ENCODE peak calls at places on chromosomes 13 and 19, in seven cellular contexts. Q is fibroblast of lung; E is right lobe of liver; V is hepatocyte; S is CD8-positive, alpha-beta T cell; U is left ventricle myocardium inferior; I is transverse colon. L is an unnamed sample. For H3K27me3, the result is how much of the 10 kb centered on the place peaks cover.

GRCh38 chr19:512548-513365 is 5.5 kb downstream of the TPGS1 start:
- DNase-seq in Q (no peak), E (no peak), V (no peak), S (no peak), U (no peak), I (no peak), L (no peak)

GRCh38 chr19:5090780-5091575 is 122.1 kb downstream of the KDM4B start:
- DNase-seq in Q (peak), E (no peak), V (peak), S (no peak), U (peak), I (no peak), L (no peak)

GRCh38 chr13:99403458-99403971 is 96.3 kb upstream of the GPR183 start:
- DNase-seq in Q (no peak), E (no peak), V (no peak), S (peak), U (no peak), I (peak), L (no peak)

GRCh38 chr13:99577934-99578917 is 77.0 kb downstream of the TM9SF2 start:
- DNase-seq in Q (peak), E (peak), V (no peak), S (no peak), U (no peak), I (no peak), L (no peak)

GRCh38 chr13:23447927-23448326 is 14.4 kb upstream of the SACS start:
- DNase-seq in Q (peak), E (no peak), V (no peak), S (no peak), U (no peak), I (no peak), L (no peak)

GRCh38 chr13:52127783-52128702 is 830 bp downstream of the NEK5 start:
- DNase-seq in Q (peak), E (peak), V (peak), S (peak), U (peak), I (peak), L (peak)

GRCh38 chr19:29510701-29511265 is 15.0 kb upstream of the VSTM2B start:
- DNase-seq in Q (no peak), E (no peak), V (no peak), S (no peak), U (no peak), I (no peak), L (no peak)

GRCh38 chr13:105273665-105274222 is 1261.7 kb downstream of the EFNB2 start:
- DNase-seq in Q (no peak), E (no peak), V (no peak), S (no peak), U (no peak), I (no peak), L (no peak)

GRCh38 chr19:7830272-7830771 is 304 bp downstream of the EVI5L start:
- DNase-seq in Q (no peak), E (peak), V (no peak), S (peak), U (peak), I (peak), L (no peak)

GRCh38 chr19:21843081-21843480 is 7.1 kb upstream of the ZNF43 start:
- DNase-seq in Q (no peak), E (no peak), V (no peak), S (no peak), U (no peak), I (no peak), L (no peak)

GRCh38 chr13:48214519-48215121 is 18.4 kb upstream of the ITM2B start:
- DNase-seq in Q (no peak), E (no peak), V (no peak), S (peak), U (no peak), I (no peak), L (no peak)

GRCh38 chr19:16325671-16326400 is 1.2 kb downstream of the KLF2 start:
- DNase-seq in Q (no peak), E (peak), V (peak), S (peak), U (no peak), I (peak), L (peak)

GRCh38 chr19:30407310-30407709 is 35.1 kb downstream of the ZNF536 start:
- DNase-seq in Q (no peak), E (no peak), V (no peak), S (no peak), U (no peak), I (no peak), L (no peak)

GRCh38 chr19:50155520-50156109 is 7.5 kb downstream of the IZUMO2 start:
- DNase-seq in Q (no peak), E (no peak), V (no peak), S (no peak), U (no peak), I (no peak), L (no peak)

GRCh38 chr13:22198001-22198400 is 527.1 kb downstream of the FGF9 start:
- DNase-seq in Q (no peak), E (no peak), V (no peak), S (no peak), U (no peak), I (peak), L (no peak)

GRCh38 chr19:3984584-3984907 is 717 bp downstream of the EEF2 start:
- DNase-seq in Q (no peak), E (no peak), V (no peak), S (no peak), U (no peak), I (no peak), L (no peak)

GRCh38 chr19:7868671-7869452 is 5.3 kb downstream of the PRR36 start:
- DNase-seq in Q (peak), E (peak), V (peak), S (peak), U (peak), I (peak), L (peak)

GRCh38 chr13:20451397-20451796 is 74.3 kb downstream of the CRYL1 start:
- DNase-seq in Q (no peak), E (no peak), V (no peak), S (no peak), U (no peak), I (no peak), L (no peak)

DNA sequence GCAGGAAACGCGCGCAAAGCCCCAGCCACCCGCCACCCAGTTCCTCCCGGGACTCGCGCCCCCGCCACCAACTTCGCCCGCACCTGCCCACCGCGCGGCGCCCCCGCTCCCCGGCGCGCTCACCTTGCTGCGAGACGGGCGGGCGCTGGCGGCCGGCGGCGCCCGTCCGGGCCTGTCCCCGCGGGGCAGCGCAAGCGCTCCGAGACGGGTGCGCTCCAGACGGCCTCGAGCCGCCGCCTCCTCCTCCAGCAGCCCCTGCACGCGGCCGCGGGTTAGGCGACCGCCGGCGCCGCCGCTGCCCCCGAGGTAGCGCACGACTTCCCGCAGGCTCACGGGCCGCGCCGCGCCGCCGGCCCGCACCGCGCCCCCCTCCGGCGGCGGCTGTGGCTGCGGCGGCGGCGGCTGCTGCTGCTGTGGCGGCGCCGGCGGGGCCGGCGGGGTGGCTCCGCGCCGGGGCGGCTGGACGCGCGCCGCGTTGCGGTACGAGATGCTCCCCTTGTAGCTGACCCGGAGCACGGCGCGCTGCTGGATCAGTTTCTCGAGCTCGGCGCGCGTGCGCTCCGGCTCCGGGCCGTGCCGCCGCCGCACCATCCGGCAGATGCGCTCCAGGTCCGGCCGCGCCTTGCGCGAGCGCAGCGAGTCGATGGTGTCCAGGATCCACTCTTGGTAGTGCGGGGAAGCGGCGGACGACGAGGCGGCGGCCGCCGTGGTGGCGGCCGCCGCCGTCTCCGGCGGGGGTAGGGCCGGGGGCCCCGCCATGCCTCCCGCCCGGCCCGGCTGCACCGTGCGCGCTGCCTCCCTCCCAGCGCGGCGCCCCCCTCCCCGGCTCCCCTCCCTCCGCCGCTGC is 666 bp downstream of the SAMD1 start:
- DNase-seq in Q (peak), E (no peak), V (peak), S (peak), U (peak), I (peak), L (peak)
- TF ChIP-seq CTCF in Q (no peak), E (no peak), V (no peak), S (no peak), U (no peak), I (no peak), L (no peak)

GRCh38 chr19:46730187-46730586 is 13.3 kb upstream of the PRKD2 start:
- DNase-seq in Q (no peak), E (no peak), V (no peak), S (no peak), U (no peak), I (no peak), L (no peak)
- H3K27me3 ChIP-seq in Q (under half), E (under half), V (under half), S (under half), U (under half), I (under half), L (under half)

GRCh38 chr19:2785244-2786000 is at the start of gene THOP1:
- DNase-seq in Q (peak), E (peak), V (peak), S (peak), U (peak), I (peak), L (peak)
- TF ChIP-seq CTCF in Q (no peak), E (peak), V (no peak), S (no peak), U (no peak), I (no peak), L (no peak)

GRCh38 chr19:41937976-41938375 is 9.7 kb upstream of the ERFL start:
- DNase-seq in Q (no peak), E (no peak), V (no peak), S (no peak), U (no peak), I (no peak), L (no peak)
- H3K27me3 ChIP-seq in Q (under half), E (under half), V (half or more), S (under half), U (half or more), I (under half), L (under half)

L was measured in GM06990.